ENCODE peak calls at places on chromosomes 11 and 22, in five cellular contexts. One of them, this sample, is unnamed.

GRCh38 chr22:47434336-47435203 is 672.1 kb downstream of the TBC1D22A start:
- DNase-seq in psoas muscle: no peak
- DNase-seq in AG10803: no peak
- DNase-seq in uterus: no peak
- DNase-seq in cardiac fibroblast: no peak
- DNase-seq in this sample: no peak

GRCh38 chr11:113415343-113415742 is 27.8 kb downstream of the ANKK1 start:
- DNase-seq in AG10803: no peak
- DNase-seq in uterus: no peak
- DNase-seq in cardiac fibroblast: no peak
- DNase-seq in psoas muscle: no peak
- DNase-seq in this sample: no peak

GRCh38 chr11:77525455-77526091 is 51.7 kb upstream of the PAK1 start:
- DNase-seq in AG10803: no peak
- DNase-seq in psoas muscle: no peak
- DNase-seq in cardiac fibroblast: no peak
- DNase-seq in uterus: no peak
- DNase-seq in this sample: no peak

GRCh38 chr11:117143871-117144476 is at the start of gene PAFAH1B2:
- DNase-seq in cardiac fibroblast: peak
- DNase-seq in psoas muscle: peak
- DNase-seq in uterus: peak
- DNase-seq in AG10803: peak
- DNase-seq in this sample: peak

GRCh38 chr22:23815781-23816551 is 22.8 kb downstream of the DERL3 start:
- DNase-seq in uterus: no peak
- DNase-seq in AG10803: peak
- DNase-seq in psoas muscle: no peak
- DNase-seq in cardiac fibroblast: no peak
- DNase-seq in this sample: peak

GRCh38 chr22:21951931-21952465 is 650 bp downstream of the PPM1F start:
- DNase-seq in cardiac fibroblast: peak
- DNase-seq in uterus: no peak
- DNase-seq in AG10803: peak
- DNase-seq in psoas muscle: peak
- DNase-seq in this sample: no peak

GRCh38 chr11:2263012-2263565 is 7.3 kb downstream of the ASCL2 start:
- DNase-seq in uterus: no peak
- DNase-seq in AG10803: no peak
- DNase-seq in psoas muscle: no peak
- DNase-seq in cardiac fibroblast: no peak
- DNase-seq in this sample: no peak

GRCh38 chr22:36765131-36765942 is 10.6 kb downstream of the IFT27 start:
- DNase-seq in uterus: no peak
- DNase-seq in AG10803: no peak
- DNase-seq in psoas muscle: no peak
- DNase-seq in cardiac fibroblast: no peak
- DNase-seq in this sample: peak

GRCh38 chr11:16924826-16925494 is 89.3 kb downstream of the PLEKHA7 start:
- DNase-seq in AG10803: peak
- DNase-seq in cardiac fibroblast: peak
- DNase-seq in psoas muscle: peak
- DNase-seq in uterus: peak
- DNase-seq in this sample: no peak

GRCh38 chr11:102458531-102458930 is 6.0 kb upstream of the TMEM123 start:
- DNase-seq in cardiac fibroblast: peak
- DNase-seq in uterus: no peak
- DNase-seq in psoas muscle: no peak
- DNase-seq in AG10803: no peak
- DNase-seq in this sample: no peak

GRCh38 chr11:118530180-118530682 is 761 bp upstream of the TMEM25 start:
- DNase-seq in cardiac fibroblast: no peak
- DNase-seq in uterus: no peak
- DNase-seq in psoas muscle: no peak
- DNase-seq in AG10803: no peak
- DNase-seq in this sample: no peak

GRCh38 chr11:101516546-101516945 is 67.3 kb downstream of the TRPC6 start:
- DNase-seq in uterus: no peak
- DNase-seq in cardiac fibroblast: no peak
- DNase-seq in AG10803: no peak
- DNase-seq in psoas muscle: no peak
- DNase-seq in this sample: no peak

DNA sequence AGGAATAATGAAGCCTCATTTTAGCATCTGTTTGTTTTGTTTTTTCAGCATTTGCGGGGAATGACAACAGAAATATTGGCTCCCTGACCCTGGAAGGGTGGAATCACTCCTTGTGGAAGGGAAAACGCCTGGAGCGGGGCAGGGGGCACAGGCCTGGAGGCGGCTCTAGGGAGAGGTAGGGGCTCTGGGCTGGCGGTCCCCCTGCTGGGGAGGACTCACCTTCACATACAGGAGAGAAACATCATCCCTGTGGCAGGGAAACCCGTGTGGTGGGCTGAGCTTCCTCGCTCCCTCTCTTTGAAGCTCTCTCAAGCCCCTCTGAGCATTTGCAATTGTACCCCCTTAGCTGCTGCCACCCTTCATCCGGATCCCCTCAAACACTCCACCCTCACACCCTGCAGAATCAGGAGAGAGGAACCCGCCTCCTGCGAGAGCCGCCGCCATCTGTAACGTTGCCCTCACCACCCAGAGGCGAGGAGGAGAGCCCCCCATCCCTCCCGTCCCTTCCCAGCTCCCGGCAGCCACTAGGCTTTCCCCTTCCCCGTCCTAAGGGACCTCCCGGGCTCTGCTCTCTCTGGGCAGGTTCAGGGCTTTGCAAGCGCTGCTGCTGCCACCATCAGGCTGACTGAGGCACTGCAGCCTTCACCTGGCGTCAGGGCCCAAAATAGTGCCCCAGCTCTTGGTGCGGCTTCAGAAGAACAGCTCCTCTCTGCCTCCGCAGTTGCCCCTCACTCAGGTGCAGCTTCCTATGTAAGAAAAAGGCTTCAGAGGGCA is 10.4 kb downstream of the KIRREL3 start:
- DNase-seq in psoas muscle: peak
- DNase-seq in uterus: peak
- DNase-seq in cardiac fibroblast: peak
- DNase-seq in AG10803: peak
- DNase-seq in this sample: peak
- TF ChIP-seq CTCF in psoas muscle: peak
- TF ChIP-seq CTCF in uterus: peak
- TF ChIP-seq CTCF in cardiac fibroblast: peak
- TF ChIP-seq CTCF in AG10803: peak
- TF ChIP-seq CTCF in this sample: peak

GRCh38 chr22:27317156-27317555 is 484.4 kb downstream of the MN1 start:
- DNase-seq in psoas muscle: no peak
- DNase-seq in AG10803: no peak
- DNase-seq in cardiac fibroblast: no peak
- DNase-seq in uterus: no peak
- DNase-seq in this sample: no peak
- TF ChIP-seq CTCF in psoas muscle: no peak
- TF ChIP-seq CTCF in AG10803: peak
- TF ChIP-seq CTCF in cardiac fibroblast: peak
- TF ChIP-seq CTCF in uterus: no peak
- TF ChIP-seq CTCF in this sample: peak

DNA sequence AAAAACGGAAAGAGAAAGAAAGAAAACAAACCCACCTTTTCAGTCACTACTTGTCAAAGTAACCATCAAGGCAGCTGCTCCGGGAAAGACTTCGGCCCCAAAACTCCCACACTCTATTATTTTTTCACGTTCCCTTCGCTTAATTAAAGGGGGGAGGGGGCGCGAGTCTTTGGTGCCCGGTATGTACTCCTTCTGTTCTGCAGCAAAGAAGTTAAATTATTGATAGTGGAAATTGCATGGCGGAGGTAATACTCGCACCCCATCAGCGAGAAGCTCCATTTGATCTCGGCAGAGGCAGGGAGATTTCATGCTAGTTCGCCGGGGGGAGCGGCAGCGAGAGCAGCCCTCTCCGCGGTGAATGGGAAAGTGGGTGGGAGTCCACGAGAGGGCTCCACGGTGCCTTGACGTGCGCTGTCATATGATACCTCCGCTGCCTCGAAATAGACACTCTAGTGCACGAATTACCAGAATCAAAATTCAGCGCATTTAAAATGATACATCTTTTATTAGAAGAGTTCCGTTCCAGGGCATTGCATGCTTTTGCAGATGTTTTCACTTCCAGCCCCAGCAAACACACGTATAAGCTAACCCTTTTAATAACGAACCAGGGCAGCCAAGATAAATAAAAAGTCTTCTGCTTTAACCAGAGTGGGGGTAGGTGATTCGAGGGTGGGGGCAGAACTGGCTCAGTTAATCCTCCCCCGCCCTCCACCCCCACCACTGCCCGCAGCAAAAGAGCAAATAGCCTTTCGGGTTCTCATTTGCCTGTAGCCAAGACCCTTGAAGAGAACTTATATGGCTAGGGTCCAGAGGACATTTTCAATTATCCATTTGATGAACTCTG is 1.2 kb upstream of the BDNF start:
- DNase-seq in psoas muscle: peak
- DNase-seq in AG10803: peak
- DNase-seq in uterus: no peak
- DNase-seq in cardiac fibroblast: peak
- DNase-seq in this sample: no peak
- TF ChIP-seq CTCF in psoas muscle: peak
- TF ChIP-seq CTCF in AG10803: peak
- TF ChIP-seq CTCF in uterus: no peak
- TF ChIP-seq CTCF in cardiac fibroblast: peak
- TF ChIP-seq CTCF in this sample: peak

GRCh38 chr22:50400931-50401330 is 57.8 kb downstream of the PPP6R2 start:
- DNase-seq in uterus: no peak
- DNase-seq in psoas muscle: no peak
- DNase-seq in cardiac fibroblast: no peak
- DNase-seq in AG10803: no peak
- DNase-seq in this sample: no peak

GRCh38 chr22:50401907-50402306 is 58.8 kb downstream of the PPP6R2 start:
- DNase-seq in psoas muscle: no peak
- DNase-seq in cardiac fibroblast: no peak
- DNase-seq in uterus: no peak
- DNase-seq in AG10803: no peak
- DNase-seq in this sample: no peak

GRCh38 chr22:50400406-50400805 is 57.3 kb downstream of the PPP6R2 start:
- DNase-seq in AG10803: no peak
- DNase-seq in psoas muscle: no peak
- DNase-seq in cardiac fibroblast: no peak
- DNase-seq in uterus: no peak
- DNase-seq in this sample: no peak

GRCh38 chr22:50398698-50399648 is 55.8 kb downstream of the PPP6R2 start:
- DNase-seq in AG10803: no peak
- DNase-seq in psoas muscle: no peak
- DNase-seq in cardiac fibroblast: no peak
- DNase-seq in uterus: no peak
- DNase-seq in this sample: no peak

DNA sequence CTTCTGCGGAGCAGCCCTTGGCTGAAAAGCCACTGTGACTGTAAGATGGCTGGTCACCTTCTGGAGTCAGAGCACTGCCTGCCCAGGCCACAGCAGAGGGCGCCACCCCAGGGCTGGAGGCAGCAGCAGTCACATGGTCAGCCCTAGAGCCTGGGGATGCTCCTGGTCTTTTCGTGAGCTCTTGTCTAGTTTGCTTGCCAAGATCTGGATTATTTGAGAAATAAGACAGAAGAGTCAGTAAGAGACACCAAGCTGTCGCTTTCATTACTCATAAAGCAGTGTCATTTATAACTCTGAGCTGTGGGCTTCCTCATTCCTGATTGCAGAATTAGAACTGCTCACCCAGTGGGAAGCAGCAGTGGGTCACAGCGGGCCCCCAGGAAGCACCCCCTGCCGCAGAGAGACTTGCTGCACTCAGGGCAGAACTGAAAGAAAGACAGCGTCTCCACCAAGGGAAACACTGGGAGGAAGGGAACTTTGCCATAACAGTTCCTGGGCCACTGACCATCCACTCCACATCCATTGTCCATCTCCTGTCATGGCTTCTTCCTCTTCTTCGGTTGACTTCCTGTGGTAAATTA is 56.7 kb downstream of the PPP6R2 start:
- DNase-seq in uterus: no peak
- DNase-seq in psoas muscle: peak
- DNase-seq in cardiac fibroblast: peak
- DNase-seq in AG10803: peak
- DNase-seq in this sample: no peak
- TF ChIP-seq CTCF in uterus: no peak
- TF ChIP-seq CTCF in psoas muscle: peak
- TF ChIP-seq CTCF in cardiac fibroblast: peak
- TF ChIP-seq CTCF in AG10803: peak
- TF ChIP-seq CTCF in this sample: peak

DNA sequence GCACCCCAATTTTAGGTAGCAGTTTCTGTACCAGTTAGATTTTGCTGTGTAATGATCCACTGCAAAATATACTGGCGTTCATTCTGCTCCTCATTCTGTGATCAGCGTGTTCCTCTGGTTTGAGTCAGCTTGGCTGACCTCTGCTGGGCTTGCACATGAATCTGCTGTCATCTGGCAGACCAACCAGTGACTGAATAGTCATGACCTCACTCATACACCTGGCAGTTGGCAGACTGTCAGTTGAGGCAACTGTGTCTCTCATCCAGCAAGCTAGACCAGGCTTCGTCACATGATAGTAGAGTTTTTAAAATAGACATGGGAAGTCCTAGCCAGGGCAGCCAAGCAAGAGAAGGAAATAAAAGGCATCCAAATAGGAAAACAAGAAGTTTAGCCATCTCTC is 316.3 kb upstream of the LARGE1 start:
- DNase-seq in cardiac fibroblast: no peak
- DNase-seq in AG10803: no peak
- DNase-seq in uterus: no peak
- DNase-seq in psoas muscle: peak
- DNase-seq in this sample: no peak
- TF ChIP-seq CTCF in cardiac fibroblast: no peak
- TF ChIP-seq CTCF in AG10803: no peak
- TF ChIP-seq CTCF in uterus: no peak
- TF ChIP-seq CTCF in psoas muscle: no peak
- TF ChIP-seq CTCF in this sample: no peak

GRCh38 chr11:97454988-97455387 is 1065.2 kb downstream of the JRKL start:
- DNase-seq in AG10803: no peak
- DNase-seq in uterus: no peak
- DNase-seq in cardiac fibroblast: peak
- DNase-seq in psoas muscle: no peak
- DNase-seq in this sample: no peak
- TF ChIP-seq CTCF in AG10803: no peak
- TF ChIP-seq CTCF in uterus: no peak
- TF ChIP-seq CTCF in cardiac fibroblast: peak
- TF ChIP-seq CTCF in psoas muscle: no peak
- TF ChIP-seq CTCF in this sample: peak

GRCh38 chr11:958101-958500 is 32.4 kb downstream of the AP2A2 start:
- DNase-seq in cardiac fibroblast: no peak
- DNase-seq in uterus: no peak
- DNase-seq in AG10803: no peak
- DNase-seq in psoas muscle: no peak
- DNase-seq in this sample: no peak
- TF ChIP-seq CTCF in cardiac fibroblast: no peak
- TF ChIP-seq CTCF in uterus: no peak
- TF ChIP-seq CTCF in AG10803: no peak
- TF ChIP-seq CTCF in psoas muscle: no peak
- TF ChIP-seq CTCF in this sample: no peak

GRCh38 chr11:91495837-91496236 is 728.8 kb upstream of the FAT3 start:
- DNase-seq in uterus: no peak
- DNase-seq in cardiac fibroblast: no peak
- DNase-seq in AG10803: no peak
- DNase-seq in psoas muscle: no peak
- DNase-seq in this sample: no peak
- TF ChIP-seq CTCF in uterus: no peak
- TF ChIP-seq CTCF in cardiac fibroblast: no peak
- TF ChIP-seq CTCF in AG10803: no peak
- TF ChIP-seq CTCF in psoas muscle: no peak
- TF ChIP-seq CTCF in this sample: peak